ENCODE peak calls at places on chromosomes 11 and 22, in eight cellular contexts. X is stomach, F is adrenal gland, G is uterus, J is IMR-90, U is transverse colon, K is body of pancreas, L is A549. T is an unnamed sample.

GRCh38 chr11:17755891-17756290 is 21.3 kb downstream of the KCNC1 start:
- DNase-seq in X (no peak), F (no peak), G (no peak), J (no peak), U (no peak), K (no peak), L (no peak), T (no peak)

GRCh38 chr22:46931881-46932280 is 169.4 kb downstream of the TBC1D22A start:
- DNase-seq in X (no peak), F (peak; percentile 39), G (no peak), J (peak; percentile 20), U (no peak), K (no peak), L (no peak), T (no peak)

GRCh38 chr11:120067361-120068113 is 70.4 kb downstream of the TRIM29 start:
- DNase-seq in X (no peak), F (peak; percentile 28), G (no peak), J (no peak), U (no peak), K (no peak), L (no peak), T (no peak)

GRCh38 chr11:101478587-101479375 is 105.0 kb downstream of the TRPC6 start:
- DNase-seq in X (no peak), F (no peak), G (no peak), J (no peak), U (no peak), K (no peak), L (no peak), T (no peak)

GRCh38 chr11:121241300-121242176 is 51.0 kb upstream of the SC5D start:
- DNase-seq in X (no peak), F (no peak), G (no peak), J (no peak), U (no peak), K (no peak), L (no peak), T (no peak)

GRCh38 chr11:122439911-122440782 is 215.4 kb upstream of the UBASH3B start:
- DNase-seq in X (no peak), F (peak; percentile 83), G (peak; percentile 25), J (peak; percentile 45), U (no peak), K (peak; percentile 43), L (peak; percentile 15), T (no peak)

GRCh38 chr22:27844656-27845602 is 43.4 kb upstream of the MN1 start:
- DNase-seq in X (no peak), F (peak; percentile 50), G (peak; percentile 40), J (no peak), U (no peak), K (no peak), L (no peak), T (no peak)

GRCh38 chr11:120097721-120098385 is 40.1 kb downstream of the TRIM29 start:
- DNase-seq in X (no peak), F (no peak), G (no peak), J (no peak), U (no peak), K (no peak), L (no peak), T (no peak)

GRCh38 chr11:108224908-108225786 is 2.3 kb downstream of the ATM start:
- DNase-seq in X (no peak), F (no peak), G (no peak), J (no peak), U (no peak), K (no peak), L (no peak), T (no peak)

GRCh38 chr11:93543292-93543977 is at the start of gene SMCO4:
- DNase-seq in X (peak; percentile 86), F (peak; percentile 89), G (peak; percentile 79), J (peak; percentile 66), U (peak; percentile 89), K (peak; percentile 87), L (peak; percentile 70), T (no peak)

GRCh38 chr11:62602141-62603071 is 741 bp upstream of the MTA2 start:
- DNase-seq in X (peak; percentile 65), F (peak; percentile 84), G (peak; percentile 73), J (peak; percentile 46), U (peak; percentile 74), K (peak; percentile 63), L (no peak), T (no peak)

GRCh38 chr11:4072668-4073285 is 21.8 kb upstream of the RRM1 start:
- DNase-seq in X (peak; percentile 58), F (peak; percentile 85), G (peak; percentile 76), J (peak; percentile 80), U (peak; percentile 57), K (peak; percentile 60), L (peak; percentile 67), T (no peak)

GRCh38 chr22:49847751-49848689 is 5.6 kb upstream of the ZBED4 start:
- DNase-seq in X (no peak), F (no peak), G (no peak), J (no peak), U (peak; percentile 37), K (no peak), L (no peak), T (no peak)

GRCh38 chr22:47396105-47396504 is 633.7 kb downstream of the TBC1D22A start:
- DNase-seq in X (no peak), F (no peak), G (no peak), J (no peak), U (no peak), K (no peak), L (no peak), T (no peak)

GRCh38 chr11:96061730-96062524 is 138.0 kb upstream of the MTMR2 start:
- DNase-seq in X (no peak), F (no peak), G (no peak), J (peak; percentile 51), U (no peak), K (no peak), L (no peak), T (no peak)

GRCh38 chr11:74739546-74740270 is 8.5 kb upstream of the CHRDL2 start:
- DNase-seq in X (peak; percentile 57), F (peak; percentile 78), G (peak; percentile 59), J (peak; percentile 73), U (peak; percentile 45), K (peak; percentile 50), L (peak; percentile 87), T (no peak)

GRCh38 chr11:124875943-124876817 is 10.9 kb downstream of the ROBO3 start:
- DNase-seq in X (peak; percentile 82), F (peak; percentile 92), G (peak; percentile 91), J (peak; percentile 96), U (peak; percentile 84), K (peak; percentile 79), L (peak; percentile 76), T (peak; percentile 48)

GRCh38 chr11:128519353-128519752 is 68.0 kb downstream of the ETS1 start:
- DNase-seq in X (no peak), F (no peak), G (no peak), J (no peak), U (no peak), K (no peak), L (no peak), T (no peak)

GRCh38 chr11:1231396-1232327 is 8.8 kb downstream of the MUC5B start:
- DNase-seq in X (no peak), F (no peak), G (no peak), J (no peak), U (peak; percentile 33), K (no peak), L (no peak), T (no peak)

GRCh38 chr11:134339756-134340155 is 8.0 kb downstream of the GLB1L2 start:
- DNase-seq in X (no peak), F (no peak), G (no peak), J (no peak), U (peak; percentile 70), K (no peak), L (no peak), T (no peak)

GRCh38 chr22:29225422-29226090 is 19.9 kb downstream of the EMID1 start:
- DNase-seq in X (no peak), F (peak; percentile 80), G (peak; percentile 49), J (peak; percentile 42), U (peak; percentile 33), K (no peak), L (no peak), T (no peak)

GRCh38 chr11:1150769-1151365 is 6.9 kb upstream of the MUC5AC start:
- DNase-seq in X (peak; percentile 60), F (peak; percentile 29), G (no peak), J (peak; percentile 67), U (peak; percentile 11), K (no peak), L (no peak), T (no peak)

GRCh38 chr11:110710520-110711381 is 1.5 kb downstream of the ARHGAP20 start:
- DNase-seq in X (peak; percentile 51), F (peak; percentile 82), G (peak; percentile 49), J (peak; percentile 51), U (peak; percentile 40), K (peak; percentile 30), L (no peak), T (no peak)

GRCh38 chr11:4418403-4418802 is 24.9 kb upstream of the TRIM21 start:
- DNase-seq in X (no peak), F (no peak), G (no peak), J (no peak), U (no peak), K (peak; percentile 72), L (no peak), T (no peak)

GRCh38 chr11:46903846-46904245 is 14.5 kb downstream of the LRP4 start:
- DNase-seq in X (no peak), F (no peak), G (no peak), J (no peak), U (no peak), K (no peak), L (no peak), T (no peak)

GRCh38 chr11:70501933-70502540 is 103.7 kb downstream of the CTTN start:
- DNase-seq in X (no peak), F (no peak), G (no peak), J (no peak), U (no peak), K (no peak), L (no peak), T (no peak)

GRCh38 chr22:21816787-21817496 is 50.5 kb downstream of the MAPK1 start:
- DNase-seq in X (no peak), F (no peak), G (no peak), J (peak; percentile 95), U (no peak), K (no peak), L (peak; percentile 48), T (no peak)

GRCh38 chr22:44309647-44310046 is 3.1 kb downstream of the SHISAL1 start:
- DNase-seq in X (no peak), F (no peak), G (no peak), J (no peak), U (no peak), K (no peak), L (no peak), T (no peak)
- TF ChIP-seq POLR2A in X (no peak), F (no peak), G (no peak), J (no peak), U (no peak), K (no peak), L (no peak), T (no peak)

GRCh38 chr11:118917488-118918127 is 8.1 kb downstream of the BCL9L start:
- DNase-seq in X (no peak), F (peak; percentile 91), G (peak; percentile 89), J (peak; percentile 91), U (peak; percentile 77), K (peak; percentile 44), L (no peak), T (no peak)
- TF ChIP-seq POLR2A in X (no peak), F (no peak), G (no peak), J (no peak), U (no peak), K (no peak), L (no peak), T (peak; percentile 33)

GRCh38 chr11:67353317-67354313 is at the start of gene POLD4:
- DNase-seq in X (peak; percentile 99), F (peak; percentile 99), G (peak; percentile 99), J (peak; percentile 92), U (peak; percentile 99), K (peak; percentile 98), L (peak; percentile 95), T (peak; percentile 95)
- TF ChIP-seq POLR2A in X (peak; percentile 79), F (peak; percentile 88), G (peak; percentile 66), J (peak; percentile 91), U (peak; percentile 98), K (peak; percentile 91), L (peak; percentile 30), T (no peak)

GRCh38 chr11:12275818-12276217 is 101.6 kb upstream of the PARVA start:
- DNase-seq in X (no peak), F (no peak), G (no peak), J (no peak), U (no peak), K (peak; percentile 7), L (no peak), T (no peak)
- TF ChIP-seq POLR2A in X (no peak), F (no peak), G (no peak), J (no peak), U (no peak), K (no peak), L (no peak), T (no peak)